ENCODE peak calls at places on chromosomes 5 and 9, in nine cellular contexts. V is tibial nerve; J is astrocyte of the spinal cord; M is activated CD8-positive, alpha-beta T cell treated with anti-CD3 and anti-CD28 coated beads for 36 hours; O is pancreas; D is left ventricle myocardium inferior; X is foreskin fibroblast; H is psoas muscle; A is K562. W is an unnamed sample.

GRCh38 chr9:68838245-68838644 is 133.2 kb downstream of the PIP5K1B start:
- DNase-seq in X (no peak), A (no peak), J (no peak), H (no peak), V (no peak), M (no peak), O (no peak), D (no peak), W (no peak)

GRCh38 chr9:119639287-119639955 is 270.2 kb upstream of the BRINP1 start:
- DNase-seq in V (no peak), J (peak), X (peak), O (no peak), A (no peak), D (no peak), M (no peak), H (no peak), W (no peak)

GRCh38 chr5:145233461-145233860 is 601.7 kb downstream of the PRELID2 start:
- DNase-seq in J (no peak), M (no peak), O (no peak), A (no peak), V (no peak), D (no peak), H (no peak), X (no peak), W (no peak)

GRCh38 chr5:168793844-168794837 is 215.0 kb upstream of the PANK3 start:
- DNase-seq in D (no peak), X (peak), H (no peak), M (peak), A (no peak), V (no peak), J (peak), O (no peak), W (no peak)

GRCh38 chr5:171201285-171201684 is 107.8 kb upstream of the TLX3 start:
- DNase-seq in O (no peak), M (no peak), X (no peak), H (no peak), V (no peak), D (no peak), J (no peak), A (no peak), W (no peak)

GRCh38 chr9:34375901-34376595 is 650 bp downstream of the MYORG start:
- DNase-seq in V (no peak), H (peak), X (peak), J (peak), D (peak), M (peak), O (peak), A (peak), W (peak)

GRCh38 chr5:10453564-10453963 is 11.9 kb downstream of the ROPN1L start:
- DNase-seq in H (no peak), M (no peak), O (no peak), D (no peak), J (peak), X (peak), V (no peak), A (no peak), W (no peak)

GRCh38 chr5:157562111-157562581 is 13.4 kb downstream of the ADAM19 start:
- DNase-seq in X (no peak), O (no peak), D (peak), V (peak), M (no peak), J (peak), A (no peak), H (peak), W (no peak)

GRCh38 chr9:9498147-9498546 is 1114.7 kb downstream of the PTPRD start:
- DNase-seq in X (no peak), V (no peak), H (no peak), J (no peak), D (no peak), M (no peak), A (no peak), O (no peak), W (no peak)

GRCh38 chr9:78397045-78397843 is 100.3 kb downstream of the PSAT1 start:
- DNase-seq in D (no peak), V (no peak), H (no peak), M (no peak), J (no peak), X (no peak), O (no peak), A (no peak), W (no peak)

GRCh38 chr9:27033815-27034403 is 28.4 kb upstream of the LRRC19 start:
- DNase-seq in A (peak), M (peak), H (peak), O (peak), X (peak), J (peak), D (no peak), V (peak), W (peak)

GRCh38 chr5:148939676-148940075 is 113.3 kb downstream of the ADRB2 start:
- DNase-seq in D (no peak), J (peak), O (no peak), A (no peak), X (peak), M (no peak), H (no peak), V (no peak), W (no peak)

GRCh38 chr9:20701058-20701457 is 17.0 kb downstream of the FOCAD start:
- DNase-seq in M (no peak), D (no peak), X (no peak), H (no peak), A (no peak), O (no peak), J (peak), V (no peak), W (no peak)

GRCh38 chr5:1760656-1761452 is 38.8 kb downstream of the MRPL36 start:
- DNase-seq in V (peak), O (no peak), X (no peak), D (no peak), J (no peak), H (no peak), M (no peak), A (no peak), W (no peak)

GRCh38 chr5:142275496-142275895 is 49.3 kb downstream of the SPRY4 start:
- DNase-seq in H (no peak), V (no peak), X (no peak), A (no peak), J (no peak), M (no peak), O (no peak), D (no peak), W (no peak)

GRCh38 chr5:137218471-137218870 is 280.7 kb downstream of the SPOCK1 start:
- DNase-seq in A (no peak), J (peak), V (no peak), H (no peak), O (peak), M (no peak), X (peak), D (no peak), W (no peak)

GRCh38 chr5:42912184-42912766 is 100.6 kb upstream of the SELENOP start:
- DNase-seq in J (peak), A (no peak), D (no peak), V (no peak), M (peak), X (peak), H (no peak), O (no peak), W (peak)

GRCh38 chr9:91421022-91421765 is 2.4 kb downstream of the NFIL3 start:
- DNase-seq in M (peak), D (peak), O (peak), X (peak), H (peak), J (peak), V (no peak), A (no peak), W (no peak)

GRCh38 chr5:132422720-132423442 is 53.4 kb downstream of the SLC22A5 start:
- DNase-seq in J (no peak), X (peak), H (no peak), O (peak), V (no peak), D (peak), M (peak), A (peak), W (no peak)

GRCh38 chr9:133147412-133148271 is 16.1 kb downstream of the GBGT1 start:
- DNase-seq in V (peak), H (peak), X (peak), J (peak), M (peak), D (peak), O (peak), A (peak), W (peak)

GRCh38 chr5:98880151-98880550 is 48.7 kb downstream of the CHD1 start:
- DNase-seq in M (peak), J (no peak), X (no peak), O (no peak), V (no peak), H (no peak), A (no peak), D (no peak), W (no peak)

GRCh38 chr5:98110791-98111190 is 662.7 kb upstream of the RGMB start:
- DNase-seq in V (no peak), O (no peak), X (peak), M (no peak), D (no peak), A (no peak), J (no peak), H (no peak), W (no peak)

GRCh38 chr5:176553260-176554085 is 4.3 kb downstream of the CDHR2 start:
- DNase-seq in J (no peak), X (no peak), H (no peak), O (no peak), V (no peak), D (no peak), A (no peak), M (peak), W (no peak)

GRCh38 chr9:113579270-113580040 is 115.9 kb downstream of the RGS3 start:
- DNase-seq in X (peak), O (no peak), J (peak), H (no peak), V (peak), A (no peak), D (peak), M (peak), W (no peak)

GRCh38 chr5:892390-893136 is at the start of the genes BRD9 and TRIP13:
- DNase-seq in J (peak), O (peak), D (peak), A (peak), H (peak), X (peak), M (peak), V (peak), W (peak)

GRCh38 chr9:98807070-98807810 is at the start of gene GALNT12:
- DNase-seq in D (no peak), J (no peak), M (peak), H (peak), A (peak), O (peak), X (peak), V (no peak), W (peak)
- TF ChIP-seq CTCF in D (no peak), J (no peak), M (no peak), H (no peak), A (peak), O (no peak), X (no peak), V (no peak), W (no peak)

GRCh38 chr9:99682378-99682777 is 139.3 kb upstream of the NR4A3 start:
- DNase-seq in H (no peak), D (no peak), O (no peak), J (no peak), X (no peak), V (no peak), A (no peak), M (no peak), W (no peak)

GRCh38 chr9:99680191-99680590 is 141.5 kb upstream of the NR4A3 start:
- DNase-seq in X (peak), D (no peak), O (no peak), J (peak), A (no peak), H (no peak), M (no peak), V (no peak), W (no peak)

GRCh38 chr9:99682870-99683269 is 138.8 kb upstream of the NR4A3 start:
- DNase-seq in X (no peak), H (no peak), J (no peak), O (no peak), M (no peak), A (no peak), D (no peak), V (no peak), W (no peak)

GRCh38 chr9:99678550-99678949 is 143.1 kb upstream of the NR4A3 start:
- DNase-seq in M (no peak), H (no peak), O (no peak), A (no peak), X (no peak), J (no peak), V (no peak), D (no peak), W (no peak)

DNA sequence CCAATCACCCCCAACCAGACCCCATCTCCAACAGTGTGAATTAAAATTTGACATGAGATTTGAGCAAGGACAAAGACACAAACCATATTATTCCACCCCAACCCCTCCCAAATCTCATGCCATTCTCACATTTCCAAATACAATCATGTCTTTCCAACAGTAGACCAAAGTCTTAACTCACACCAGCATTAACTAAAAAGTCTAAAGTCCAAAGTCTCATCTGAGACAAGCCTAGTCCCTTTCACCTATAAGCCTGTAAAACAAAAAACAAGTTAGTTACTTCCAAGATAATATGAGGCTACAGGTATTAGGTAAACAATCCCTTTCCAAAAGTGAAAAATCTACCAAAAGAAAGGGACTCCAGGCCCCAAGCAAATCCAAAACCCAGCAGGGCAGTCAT is 140.6 kb upstream of the NR4A3 start:
- DNase-seq in V (no peak), J (no peak), D (no peak), X (no peak), M (no peak), O (no peak), A (no peak), H (no peak), W (no peak)
- TF ChIP-seq CTCF in V (no peak), J (no peak), D (no peak), X (no peak), M (no peak), O (no peak), A (no peak), H (no peak), W (no peak)

GRCh38 chr9:134525841-134526797 is 115.5 kb upstream of the COL5A1 start:
- DNase-seq in A (no peak), J (no peak), M (no peak), V (peak), X (peak), O (no peak), D (peak), H (peak), W (no peak)
- TF ChIP-seq CTCF in A (no peak), J (no peak), M (no peak), V (no peak), X (no peak), O (no peak), D (no peak), H (no peak), W (no peak)

DNA sequence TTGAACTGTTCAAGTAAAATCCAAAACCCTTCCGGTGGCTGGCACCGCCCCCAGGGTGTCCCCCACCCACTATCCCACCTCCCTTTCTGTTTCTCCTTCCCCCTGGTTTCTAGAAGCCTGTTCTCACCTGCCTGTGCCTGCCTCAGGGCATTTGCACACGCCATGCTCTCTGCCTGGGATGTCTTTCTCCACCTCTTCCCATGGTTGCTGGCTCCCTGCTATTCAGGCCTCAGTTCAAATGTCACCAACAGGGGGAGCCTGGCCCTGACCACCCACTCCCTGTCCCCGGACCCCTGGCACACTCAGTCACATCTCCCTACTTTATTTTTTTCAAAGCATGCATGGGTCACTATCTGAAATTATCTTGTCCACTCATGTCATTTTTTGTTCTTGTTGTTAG is 39.9 kb upstream of the EEIG1 start:
- DNase-seq in O (no peak), D (no peak), H (no peak), J (no peak), M (no peak), X (no peak), A (peak), V (no peak), W (no peak)
- TF ChIP-seq CTCF in O (no peak), D (peak), H (no peak), J (peak), M (peak), X (peak), A (peak), V (no peak), W (no peak)

DNA sequence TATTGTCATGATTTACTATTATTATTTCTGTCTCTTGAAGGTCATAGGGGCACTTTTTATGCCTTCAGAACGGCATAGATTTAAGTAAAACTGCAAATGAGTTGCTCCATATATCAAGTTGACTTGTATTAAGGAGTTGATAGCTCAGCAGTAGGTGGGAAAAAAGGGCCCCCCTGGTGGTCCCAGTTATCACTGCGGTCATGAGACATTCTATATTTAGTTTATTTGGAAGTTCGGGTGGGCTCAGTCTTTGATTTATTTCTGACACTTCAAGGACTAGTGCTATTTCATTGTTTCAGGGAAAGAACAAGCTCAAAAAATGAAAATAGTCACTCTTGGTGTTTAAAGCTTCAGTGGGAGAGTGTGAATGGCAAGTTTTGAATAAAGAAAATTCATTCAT is 159.3 kb downstream of the SLC24A2 start:
- DNase-seq in M (peak), X (no peak), J (no peak), V (no peak), H (no peak), A (no peak), D (no peak), O (no peak), W (no peak)
- TF ChIP-seq CTCF in M (no peak), X (no peak), J (no peak), V (no peak), H (no peak), A (no peak), D (no peak), O (no peak), W (no peak)

GRCh38 chr5:91928751-91929521 is 545.8 kb upstream of the ARRDC3 start:
- DNase-seq in M (no peak), V (no peak), H (no peak), O (no peak), X (peak), D (no peak), A (no peak), J (peak), W (no peak)

GRCh38 chr5:91927439-91927838 is 544.3 kb upstream of the ARRDC3 start:
- DNase-seq in J (no peak), O (no peak), M (no peak), X (no peak), V (no peak), A (no peak), H (no peak), D (no peak), W (no peak)

GRCh38 chr5:91925249-91925648 is 542.1 kb upstream of the ARRDC3 start:
- DNase-seq in H (no peak), V (no peak), A (no peak), M (no peak), O (no peak), D (no peak), X (no peak), J (no peak), W (no peak)

DNA sequence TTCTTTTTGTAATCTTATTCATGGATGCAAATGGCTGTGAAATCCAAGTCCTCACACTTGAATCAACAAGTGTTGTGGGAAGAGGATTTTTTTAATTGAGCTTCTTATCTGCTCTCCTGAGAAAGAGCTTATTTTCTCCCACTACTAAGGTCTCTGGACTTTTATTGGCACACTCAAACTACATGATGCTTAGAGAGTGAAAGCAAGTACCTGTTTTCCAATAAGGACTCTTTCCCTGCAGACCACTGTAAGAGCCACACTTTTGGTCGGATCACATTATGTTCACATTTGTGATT is 546.4 kb upstream of the ARRDC3 start:
- DNase-seq in X (no peak), O (no peak), A (no peak), V (no peak), M (no peak), H (no peak), J (no peak), D (no peak), W (no peak)
- TF ChIP-seq CTCF in X (no peak), O (no peak), A (no peak), V (no peak), M (no peak), H (no peak), J (no peak), D (no peak), W (peak)

W was measured in CD4-positive, alpha-beta T cell.